ENCODE peak calls at places on chromosome 1, in seven cellular contexts. Y, G, J, F, X, O and N are unnamed samples.

GRCh38 chr1:27233677-27234053 is 767 bp upstream of the WDTC1 start:
- DNase-seq in Y (no peak), G (no peak), J (no peak), F (no peak), X (no peak), O (no peak), N (no peak)

GRCh38 chr1:171653796-171654704 is 1.6 kb upstream of the MYOC start:
- DNase-seq in Y (no peak), G (no peak), J (peak; percentile 11), F (no peak), X (no peak), O (peak; percentile 80), N (no peak)

GRCh38 chr1:185453496-185454192 is 136.6 kb upstream of the IVNS1ABP start:
- DNase-seq in Y (no peak), G (no peak), J (peak; percentile 38), F (no peak), X (no peak), O (peak; percentile 98), N (peak; percentile 3)

GRCh38 chr1:203147376-203147775 is 19.9 kb downstream of the ADORA1 start:
- DNase-seq in Y (no peak), G (no peak), J (no peak), F (no peak), X (no peak), O (no peak), N (no peak)

GRCh38 chr1:231986631-231987291 is 360.2 kb downstream of the DISC1 start:
- DNase-seq in Y (no peak), G (no peak), J (no peak), F (no peak), X (no peak), O (peak; percentile 14), N (peak; percentile 3)

GRCh38 chr1:228085287-228085926 is 2.9 kb downstream of the ARF1 start:
- DNase-seq in Y (no peak), G (peak; percentile 19), J (peak; percentile 62), F (no peak), X (no peak), O (peak; percentile 90), N (no peak)

GRCh38 chr1:91750398-91750996 is 135.5 kb downstream of the TGFBR3 start:
- DNase-seq in Y (no peak), G (no peak), J (peak; percentile 79), F (no peak), X (no peak), O (peak; percentile 71), N (no peak)

GRCh38 chr1:198663996-198664789 is 25.4 kb downstream of the PTPRC start:
- DNase-seq in Y (no peak), G (peak; percentile 90), J (no peak), F (no peak), X (no peak), O (no peak), N (no peak)